ENCODE peak calls at places on chromosomes 7 and 10, in four cellular contexts. I, J, A and K are unnamed samples. For H3K4me1, the result is how much of the 10 kb centered on the place peaks cover.

GRCh38 chr7:115066634-115067033 is 144.7 kb downstream of the MDFIC start:
- DNase-seq in A (no peak), I (no peak), J (no peak), K (no peak)

GRCh38 chr7:152899482-152900166 is 140.1 kb downstream of the ACTR3B start:
- DNase-seq in J (no peak), A (no peak), I (peak), K (no peak)

GRCh38 chr10:77644557-77645243 is 7.1 kb upstream of the KCNMA1 start:
- DNase-seq in J (no peak), I (no peak), A (no peak), K (no peak)

GRCh38 chr10:43249962-43250624 is 16.8 kb downstream of the RASGEF1A start:
- DNase-seq in I (no peak), J (no peak), A (no peak), K (no peak)

GRCh38 chr7:98621573-98622482 is 4.7 kb downstream of the NPTX2 start:
- DNase-seq in J (no peak), A (no peak), I (no peak), K (no peak)

GRCh38 chr10:17768957-17769356 is 17.0 kb downstream of the TMEM236 start:
- DNase-seq in J (no peak), A (no peak), I (no peak), K (no peak)

GRCh38 chr10:22652988-22653431 is 61.4 kb downstream of the PIP4K2A start:
- DNase-seq in J (no peak), I (no peak), A (no peak), K (no peak)

GRCh38 chr10:70978816-70979215 is 90.5 kb upstream of the PCBD1 start:
- DNase-seq in J (no peak), A (no peak), I (no peak), K (no peak)

GRCh38 chr10:78532480-78533046 is 498.9 kb downstream of the RPS24 start:
- DNase-seq in I (no peak), A (no peak), J (no peak), K (no peak)

GRCh38 chr10:132113206-132113605 is 47.5 kb downstream of the JAKMIP3 start:
- DNase-seq in J (no peak), I (no peak), A (no peak), K (no peak)

GRCh38 chr7:158372400-158373302 is 215.0 kb downstream of the PTPRN2 start:
- DNase-seq in I (no peak), J (no peak), A (no peak), K (no peak)

GRCh38 chr7:65827366-65827765 is 45.5 kb upstream of the VKORC1L1 start:
- DNase-seq in A (no peak), J (no peak), I (no peak), K (no peak)

GRCh38 chr7:121369462-121369861 is 26.6 kb downstream of the FAM3C start:
- DNase-seq in I (peak), J (peak), A (no peak), K (no peak)

GRCh38 chr7:132738254-132738653 is 162.0 kb upstream of the PLXNA4 start:
- DNase-seq in J (no peak), A (peak), I (no peak), K (no peak)

GRCh38 chr7:156558198-156558597 is 82.4 kb upstream of the RNF32 start:
- DNase-seq in I (no peak), J (no peak), A (peak), K (no peak)

GRCh38 chr10:69728335-69728861 is 73.3 kb upstream of the COL13A1 start:
- DNase-seq in I (no peak), J (no peak), A (no peak), K (peak)

GRCh38 chr7:141370178-141370577 is 181.0 kb upstream of the AGK start:
- DNase-seq in A (no peak), J (no peak), I (no peak), K (no peak)

GRCh38 chr7:141378405-141378804 is 172.8 kb upstream of the AGK start:
- DNase-seq in J (no peak), I (no peak), A (no peak), K (no peak)

GRCh38 chr7:141369422-141369821 is 181.8 kb upstream of the AGK start:
- DNase-seq in J (no peak), I (no peak), A (no peak), K (no peak)

GRCh38 chr7:141374425-141374824 is 176.8 kb upstream of the AGK start:
- DNase-seq in I (no peak), J (no peak), A (no peak), K (no peak)
- TF ChIP-seq ZNF274 in I (no peak), J (no peak), A (no peak), K (no peak)

DNA sequence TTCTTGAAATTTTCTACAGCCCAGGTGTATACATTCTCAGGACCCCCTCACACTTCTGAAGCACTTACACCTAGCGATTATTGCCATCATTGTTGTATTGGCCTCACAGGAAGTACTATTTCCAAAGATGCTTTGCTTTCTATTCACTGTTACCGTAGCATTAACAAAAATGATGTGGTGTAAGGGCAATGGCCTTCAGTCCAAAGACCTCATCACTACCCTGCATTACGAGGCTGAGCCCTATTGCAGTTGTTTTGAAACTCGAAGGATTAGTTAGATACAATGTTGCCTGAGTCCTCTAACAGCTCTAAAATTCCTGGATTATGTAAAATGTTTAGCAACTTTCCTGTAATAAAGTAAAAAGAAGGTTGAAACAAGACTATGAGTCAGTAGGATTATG is 2.9 kb downstream of the NRCAM start:
- DNase-seq in A (no peak), J (no peak), I (no peak), K (no peak)
- H3K4me3 ChIP-seq in A (no peak), J (no peak), I (no peak), K (no peak)

DNA sequence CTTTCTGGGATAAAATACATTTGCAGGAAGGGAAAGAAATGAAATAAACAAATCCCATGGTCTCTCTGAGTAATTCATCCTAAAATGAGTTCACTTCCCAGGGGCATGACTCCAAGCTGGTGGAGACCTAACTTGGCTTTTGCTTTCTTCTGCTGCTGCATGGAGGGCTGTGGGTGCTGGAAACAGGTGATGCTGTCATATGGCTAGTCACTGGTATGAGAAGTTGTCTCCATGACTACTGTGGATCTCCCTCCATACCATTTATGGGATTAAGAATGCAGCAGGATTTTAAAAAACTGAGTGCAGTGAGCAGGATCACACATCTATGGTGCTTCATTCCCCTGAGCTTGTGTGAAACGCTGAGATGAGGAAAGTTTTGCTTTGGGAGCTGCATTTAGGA is 534.5 kb downstream of the AUTS2 start:
- DNase-seq in J (no peak), I (no peak), A (no peak), K (no peak)
- H3K4me1 ChIP-seq in J (under half), I (under half), A (under half), K (under half)

GRCh38 chr7:37433166-37433565 is 15.5 kb downstream of the ELMO1 start:
- DNase-seq in J (no peak), A (no peak), I (no peak), K (no peak)
- TF ChIP-seq ZNF274 in J (no peak), A (no peak), I (no peak), K (no peak)

GRCh38 chr10:68562666-68563522 is 2.8 kb downstream of the TET1 start:
- DNase-seq in I (no peak), A (no peak), J (no peak), K (no peak)

GRCh38 chr10:68559872-68560200 is 301 bp upstream of the TET1 start:
- DNase-seq in A (peak), J (no peak), I (no peak), K (no peak)

GRCh38 chr10:68560201-68560915 is at the start of gene TET1:
- DNase-seq in A (peak), J (no peak), I (peak), K (no peak)

GRCh38 chr10:68560916-68561691 is 967 bp downstream of the TET1 start:
- DNase-seq in J (no peak), A (no peak), I (peak), K (no peak)

DNA sequence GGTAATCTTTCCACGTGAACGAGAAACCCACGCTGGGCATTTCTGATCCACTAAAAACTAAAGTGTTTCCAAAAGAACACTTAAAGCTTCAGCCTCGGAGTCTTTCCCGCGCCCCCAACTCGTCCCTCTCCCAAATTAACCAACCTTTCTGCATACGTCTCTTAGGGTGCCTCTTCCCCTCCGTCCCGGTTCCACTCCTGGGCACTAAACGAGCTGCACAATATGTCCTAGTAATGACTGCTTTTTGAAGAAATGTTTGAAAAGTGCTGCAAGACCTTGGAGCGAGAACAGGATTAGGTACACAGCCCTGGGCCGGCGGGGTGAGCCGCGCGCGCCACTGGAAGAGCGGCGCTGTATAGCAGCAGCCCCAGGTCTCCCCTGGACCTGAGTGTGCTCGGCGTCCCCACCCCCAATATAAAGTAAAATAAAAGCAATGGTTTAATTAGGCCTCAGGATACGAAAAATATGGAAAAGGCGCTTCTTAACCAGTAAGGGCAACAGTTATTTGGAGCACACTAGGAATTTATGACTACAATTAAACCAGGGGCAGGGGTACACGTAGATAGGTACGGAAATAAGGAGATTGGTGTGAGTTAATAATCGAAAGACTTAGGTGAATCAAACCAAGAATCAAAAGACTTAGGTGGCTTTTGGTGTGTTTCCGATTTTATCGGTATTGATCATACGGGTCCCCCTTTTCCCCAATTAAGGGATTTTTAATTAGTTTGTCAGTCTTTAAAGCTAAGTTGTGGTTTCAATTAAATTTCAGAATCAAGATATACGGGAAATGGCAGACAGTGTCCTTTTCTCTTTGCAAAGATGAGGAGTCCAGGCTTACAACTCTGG is 1.9 kb downstream of the TET1 start:
- DNase-seq in I (no peak), A (no peak), J (no peak), K (no peak)
- H3K4me3 ChIP-seq in I (peak), A (no peak), J (no peak), K (peak)